ENCODE peak calls at places on chromosomes 12 and 14, in eight cellular contexts. T is head of caudate nucleus, D is NT2/D1, P is germinal center, U is AG04450, H is nucleus accumbens, S is osteocyte, V is caudate nucleus. Q is an unnamed sample.

GRCh38 chr12:13075114-13075471 is 28.4 kb downstream of the GSG1 start:
- DNase-seq in U (no peak), P (no peak), S (no peak), D (no peak), T (no peak), V (no peak), H (no peak), Q (no peak)

GRCh38 chr12:5503371-5503770 is 71.5 kb downstream of the NTF3 start:
- DNase-seq in H (no peak), U (no peak), V (no peak), S (no peak), P (no peak), D (no peak), T (no peak), Q (no peak)

GRCh38 chr14:101198398-101199027 is 295.0 kb upstream of the RTL1 start:
- DNase-seq in T (no peak), S (peak), U (no peak), H (no peak), D (no peak), V (no peak), P (no peak), Q (no peak)

GRCh38 chr12:3551386-3551785 is 60.4 kb downstream of the PRMT8 start:
- DNase-seq in U (no peak), P (no peak), D (no peak), S (peak), H (no peak), T (no peak), V (no peak), Q (no peak)

GRCh38 chr12:47686645-47687240 is 19.1 kb downstream of the RPAP3 start:
- DNase-seq in D (no peak), U (peak), S (no peak), H (no peak), P (peak), T (no peak), V (no peak), Q (no peak)

GRCh38 chr14:71209888-71210287 is 302.6 kb downstream of the PCNX1 start:
- DNase-seq in P (no peak), V (no peak), T (no peak), D (no peak), U (no peak), S (no peak), H (no peak), Q (no peak)

GRCh38 chr14:96805906-96806305 is 8.7 kb downstream of the VRK1 start:
- DNase-seq in T (no peak), V (no peak), D (no peak), S (no peak), U (no peak), P (no peak), H (no peak), Q (no peak)

GRCh38 chr12:3962661-3963483 is 89.7 kb upstream of the PARP11 start:
- DNase-seq in S (peak), H (no peak), D (no peak), T (peak), P (peak), V (no peak), U (no peak), Q (peak)

GRCh38 chr12:89632778-89633177 is 75.9 kb downstream of the ATP2B1 start:
- DNase-seq in U (no peak), P (no peak), H (no peak), D (no peak), V (no peak), S (no peak), T (no peak), Q (no peak)

GRCh38 chr12:121804417-121805111 is 755 bp downstream of the SETD1B start:
- DNase-seq in S (no peak), T (no peak), V (no peak), H (no peak), D (no peak), U (no peak), P (peak), Q (peak)

GRCh38 chr14:74655597-74656389 is 43.8 kb upstream of the LTBP2 start:
- DNase-seq in T (no peak), U (no peak), S (no peak), V (no peak), H (no peak), D (no peak), P (no peak), Q (no peak)

GRCh38 chr14:21236948-21237797 is 32.1 kb downstream of the HNRNPC start:
- DNase-seq in H (no peak), V (no peak), P (no peak), T (no peak), D (no peak), U (no peak), S (no peak), Q (no peak)

GRCh38 chr12:57127101-57127709 is 1.1 kb upstream of the LRP1 start:
- DNase-seq in U (no peak), P (peak), D (no peak), V (no peak), H (no peak), T (peak), S (no peak), Q (peak)

GRCh38 chr12:10354502-10354901 is 35.3 kb downstream of the KLRK1 start:
- DNase-seq in T (peak), U (no peak), D (no peak), S (no peak), V (no peak), P (no peak), H (no peak), Q (no peak)

GRCh38 chr14:21039059-21039422 is 3.1 kb upstream of the RNASE7 start:
- DNase-seq in U (peak), T (peak), V (peak), P (no peak), H (peak), D (no peak), S (no peak), Q (no peak)

GRCh38 chr12:124055066-124055465 is 82.1 kb downstream of the ZNF664 start:
- DNase-seq in H (no peak), S (no peak), D (no peak), V (no peak), T (no peak), U (no peak), P (no peak), Q (no peak)